ENCODE peak calls at places on chromosomes 1 and 21, in eight cellular contexts. One of them, this sample, is unnamed.

GRCh38 chr1:34829250-34829649 is 30.3 kb downstream of the SMIM12 start:
- DNase-seq in CD8-positive, alpha-beta T cell: no peak
- DNase-seq in spleen: no peak
- DNase-seq in A673: no peak
- DNase-seq in sigmoid colon: no peak
- DNase-seq in neural progenitor cell: no peak
- DNase-seq in tibial artery: peak
- DNase-seq in adrenal gland: no peak
- DNase-seq in this sample: no peak

GRCh38 chr1:234533975-234534876 is 55.2 kb upstream of the TARBP1 start:
- DNase-seq in CD8-positive, alpha-beta T cell: no peak
- DNase-seq in spleen: peak
- DNase-seq in A673: peak
- DNase-seq in sigmoid colon: peak
- DNase-seq in neural progenitor cell: no peak
- DNase-seq in tibial artery: peak
- DNase-seq in adrenal gland: peak
- DNase-seq in this sample: peak

GRCh38 chr1:41322101-41322661 is 39.1 kb upstream of the FOXO6 start:
- DNase-seq in CD8-positive, alpha-beta T cell: peak
- DNase-seq in spleen: no peak
- DNase-seq in A673: no peak
- DNase-seq in sigmoid colon: no peak
- DNase-seq in neural progenitor cell: no peak
- DNase-seq in tibial artery: no peak
- DNase-seq in adrenal gland: no peak
- DNase-seq in this sample: no peak

GRCh38 chr1:48492392-48492791 is 20.4 kb upstream of the SPATA6 start:
- DNase-seq in CD8-positive, alpha-beta T cell: no peak
- DNase-seq in spleen: no peak
- DNase-seq in A673: no peak
- DNase-seq in sigmoid colon: no peak
- DNase-seq in neural progenitor cell: no peak
- DNase-seq in tibial artery: no peak
- DNase-seq in adrenal gland: peak
- DNase-seq in this sample: no peak

GRCh38 chr1:208298593-208299233 is 54.5 kb upstream of the PLXNA2 start:
- DNase-seq in CD8-positive, alpha-beta T cell: no peak
- DNase-seq in spleen: no peak
- DNase-seq in A673: no peak
- DNase-seq in sigmoid colon: no peak
- DNase-seq in neural progenitor cell: no peak
- DNase-seq in tibial artery: peak
- DNase-seq in adrenal gland: no peak
- DNase-seq in this sample: no peak

GRCh38 chr1:59433440-59433813 is 136.5 kb downstream of the FGGY start:
- DNase-seq in CD8-positive, alpha-beta T cell: no peak
- DNase-seq in spleen: no peak
- DNase-seq in A673: no peak
- DNase-seq in sigmoid colon: no peak
- DNase-seq in neural progenitor cell: no peak
- DNase-seq in tibial artery: peak
- DNase-seq in adrenal gland: no peak
- DNase-seq in this sample: no peak

GRCh38 chr1:71193153-71193552 is 112.3 kb upstream of the ZRANB2 start:
- DNase-seq in CD8-positive, alpha-beta T cell: no peak
- DNase-seq in spleen: no peak
- DNase-seq in A673: no peak
- DNase-seq in sigmoid colon: no peak
- DNase-seq in neural progenitor cell: no peak
- DNase-seq in tibial artery: no peak
- DNase-seq in adrenal gland: no peak
- DNase-seq in this sample: no peak

GRCh38 chr21:35563885-35564451 is 496.4 kb downstream of the SETD4 start:
- DNase-seq in CD8-positive, alpha-beta T cell: no peak
- DNase-seq in spleen: no peak
- DNase-seq in A673: peak
- DNase-seq in sigmoid colon: peak
- DNase-seq in neural progenitor cell: no peak
- DNase-seq in tibial artery: peak
- DNase-seq in adrenal gland: peak
- DNase-seq in this sample: peak

GRCh38 chr21:29175408-29176147 is 45.1 kb downstream of the MAP3K7CL start:
- DNase-seq in CD8-positive, alpha-beta T cell: no peak
- DNase-seq in spleen: no peak
- DNase-seq in A673: no peak
- DNase-seq in sigmoid colon: no peak
- DNase-seq in neural progenitor cell: no peak
- DNase-seq in tibial artery: no peak
- DNase-seq in adrenal gland: no peak
- DNase-seq in this sample: no peak

GRCh38 chr21:46325073-46325912 is 1.3 kb downstream of the PCNT start:
- DNase-seq in CD8-positive, alpha-beta T cell: peak
- DNase-seq in spleen: peak
- DNase-seq in A673: peak
- DNase-seq in sigmoid colon: peak
- DNase-seq in neural progenitor cell: peak
- DNase-seq in tibial artery: peak
- DNase-seq in adrenal gland: peak
- DNase-seq in this sample: peak

GRCh38 chr1:53135735-53136114 is 6.7 kb downstream of the SLC1A7 start:
- DNase-seq in CD8-positive, alpha-beta T cell: no peak
- DNase-seq in spleen: peak
- DNase-seq in A673: no peak
- DNase-seq in sigmoid colon: no peak
- DNase-seq in neural progenitor cell: no peak
- DNase-seq in tibial artery: no peak
- DNase-seq in adrenal gland: no peak
- DNase-seq in this sample: no peak

GRCh38 chr1:172121071-172121717 is 279.9 kb downstream of the DNM3 start:
- DNase-seq in CD8-positive, alpha-beta T cell: no peak
- DNase-seq in spleen: no peak
- DNase-seq in A673: no peak
- DNase-seq in sigmoid colon: no peak
- DNase-seq in neural progenitor cell: no peak
- DNase-seq in tibial artery: no peak
- DNase-seq in adrenal gland: no peak
- DNase-seq in this sample: no peak

GRCh38 chr1:14732726-14733052 is 134.2 kb downstream of the KAZN start:
- DNase-seq in CD8-positive, alpha-beta T cell: no peak
- DNase-seq in spleen: no peak
- DNase-seq in A673: no peak
- DNase-seq in sigmoid colon: no peak
- DNase-seq in neural progenitor cell: no peak
- DNase-seq in tibial artery: no peak
- DNase-seq in adrenal gland: no peak
- DNase-seq in this sample: no peak

DNA sequence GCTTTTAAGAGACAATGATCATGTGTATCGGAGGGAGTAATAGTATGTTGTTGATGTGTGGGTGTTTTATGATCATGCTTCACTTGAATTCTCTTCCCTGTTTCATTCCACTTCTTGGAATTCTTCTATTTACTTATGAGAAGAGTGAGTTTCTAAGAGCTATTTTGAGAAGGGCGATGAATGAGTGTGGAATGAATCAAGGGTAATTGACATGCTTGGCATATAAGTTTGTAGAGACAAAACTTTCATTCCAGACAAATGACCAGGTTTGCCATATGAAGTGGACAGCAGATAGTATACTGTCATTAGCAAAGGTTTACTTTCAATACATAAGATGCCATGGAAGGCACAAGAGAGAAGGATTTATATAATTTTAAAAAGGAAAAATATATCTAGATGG is 42.3 kb upstream of the PDC start:
- DNase-seq in CD8-positive, alpha-beta T cell: no peak
- DNase-seq in spleen: no peak
- DNase-seq in A673: no peak
- DNase-seq in sigmoid colon: no peak
- DNase-seq in neural progenitor cell: no peak
- DNase-seq in tibial artery: no peak
- DNase-seq in adrenal gland: no peak
- DNase-seq in this sample: no peak
- H3K27ac ChIP-seq in CD8-positive, alpha-beta T cell: no peak
- H3K27ac ChIP-seq in spleen: no peak
- H3K27ac ChIP-seq in A673: no peak
- H3K27ac ChIP-seq in sigmoid colon: no peak
- H3K27ac ChIP-seq in neural progenitor cell: no peak
- H3K27ac ChIP-seq in tibial artery: no peak
- H3K27ac ChIP-seq in adrenal gland: no peak
- H3K27ac ChIP-seq in this sample: no peak

DNA sequence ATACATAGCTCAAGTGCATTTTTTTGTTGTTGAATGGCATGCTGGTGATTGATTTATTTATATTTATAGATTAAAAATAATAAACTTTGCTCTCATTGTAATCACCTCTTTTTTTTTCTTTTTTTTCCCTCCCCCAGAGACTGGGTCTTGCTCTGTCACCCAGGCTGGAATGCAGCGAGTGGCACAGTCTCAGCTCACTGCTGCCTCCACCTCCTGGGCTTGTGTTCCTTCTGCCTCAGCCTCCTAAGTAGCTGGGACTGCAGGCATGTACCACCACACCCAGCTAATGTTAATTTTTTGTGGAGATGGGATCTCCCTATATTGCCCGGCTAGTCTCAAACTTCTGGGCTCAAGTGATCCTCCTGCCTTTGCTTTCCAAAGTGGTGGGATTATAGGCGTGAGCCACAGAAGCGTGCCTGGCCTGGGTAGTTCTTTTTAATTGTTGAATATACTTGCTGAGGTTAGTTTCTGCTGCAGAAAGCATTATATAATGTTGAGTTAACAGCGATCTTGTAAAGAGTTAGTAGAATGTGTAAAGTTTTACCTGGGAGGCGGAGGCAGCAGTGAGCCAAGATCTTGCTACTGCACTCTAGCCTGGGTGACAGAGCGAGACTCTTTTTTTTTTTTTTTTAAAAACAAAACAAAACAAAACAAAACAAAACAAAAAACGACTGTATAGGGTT is 82.6 kb downstream of the CAMTA1 start:
- DNase-seq in CD8-positive, alpha-beta T cell: no peak
- DNase-seq in spleen: no peak
- DNase-seq in A673: no peak
- DNase-seq in sigmoid colon: no peak
- DNase-seq in neural progenitor cell: peak
- DNase-seq in tibial artery: no peak
- DNase-seq in adrenal gland: no peak
- DNase-seq in this sample: no peak
- TF ChIP-seq CTCF in CD8-positive, alpha-beta T cell: no peak
- TF ChIP-seq CTCF in spleen: no peak
- TF ChIP-seq CTCF in A673: no peak
- TF ChIP-seq CTCF in sigmoid colon: no peak
- TF ChIP-seq CTCF in neural progenitor cell: no peak
- TF ChIP-seq CTCF in tibial artery: no peak
- TF ChIP-seq CTCF in adrenal gland: no peak
- TF ChIP-seq CTCF in this sample: no peak

GRCh38 chr1:90211101-90211500 is 216.2 kb downstream of the ZNF326 start:
- DNase-seq in CD8-positive, alpha-beta T cell: no peak
- DNase-seq in spleen: no peak
- DNase-seq in A673: no peak
- DNase-seq in sigmoid colon: no peak
- DNase-seq in neural progenitor cell: no peak
- DNase-seq in tibial artery: no peak
- DNase-seq in adrenal gland: no peak
- DNase-seq in this sample: no peak

GRCh38 chr1:90204780-90205179 is 209.9 kb downstream of the ZNF326 start:
- DNase-seq in CD8-positive, alpha-beta T cell: no peak
- DNase-seq in spleen: no peak
- DNase-seq in A673: no peak
- DNase-seq in sigmoid colon: no peak
- DNase-seq in neural progenitor cell: no peak
- DNase-seq in tibial artery: no peak
- DNase-seq in adrenal gland: no peak
- DNase-seq in this sample: no peak

GRCh38 chr1:90204036-90204594 is 209.2 kb downstream of the ZNF326 start:
- DNase-seq in CD8-positive, alpha-beta T cell: no peak
- DNase-seq in spleen: no peak
- DNase-seq in A673: no peak
- DNase-seq in sigmoid colon: no peak
- DNase-seq in neural progenitor cell: no peak
- DNase-seq in tibial artery: no peak
- DNase-seq in adrenal gland: no peak
- DNase-seq in this sample: no peak

DNA sequence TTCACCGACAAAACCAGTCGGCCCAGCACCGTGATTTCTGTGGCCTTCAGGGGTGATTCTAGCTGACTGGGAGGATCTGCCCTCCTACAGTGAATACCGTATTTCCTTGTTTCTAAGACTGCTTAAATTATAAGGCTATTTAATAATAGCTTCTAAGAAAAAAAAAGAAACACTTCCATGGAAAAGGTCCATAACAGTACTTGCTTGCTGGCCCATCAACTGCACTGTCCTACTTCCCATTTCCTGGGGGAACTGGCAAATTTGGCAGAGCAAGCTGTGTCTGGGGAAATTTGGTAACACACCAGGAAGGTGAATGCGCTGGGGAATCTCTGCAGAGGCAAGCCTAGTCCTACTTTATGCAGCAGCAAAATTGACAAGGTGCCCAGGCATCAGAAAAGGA is 214.0 kb downstream of the ZNF326 start:
- DNase-seq in CD8-positive, alpha-beta T cell: no peak
- DNase-seq in spleen: no peak
- DNase-seq in A673: no peak
- DNase-seq in sigmoid colon: no peak
- DNase-seq in neural progenitor cell: no peak
- DNase-seq in tibial artery: no peak
- DNase-seq in adrenal gland: no peak
- DNase-seq in this sample: no peak
- H3K27ac ChIP-seq in CD8-positive, alpha-beta T cell: no peak
- H3K27ac ChIP-seq in spleen: no peak
- H3K27ac ChIP-seq in A673: no peak
- H3K27ac ChIP-seq in sigmoid colon: no peak
- H3K27ac ChIP-seq in neural progenitor cell: no peak
- H3K27ac ChIP-seq in tibial artery: no peak
- H3K27ac ChIP-seq in adrenal gland: no peak
- H3K27ac ChIP-seq in this sample: no peak

GRCh38 chr1:25037174-25038074 is 107.3 kb upstream of the RUNX3 start:
- DNase-seq in CD8-positive, alpha-beta T cell: peak
- DNase-seq in spleen: peak
- DNase-seq in A673: peak
- DNase-seq in sigmoid colon: no peak
- DNase-seq in neural progenitor cell: peak
- DNase-seq in tibial artery: no peak
- DNase-seq in adrenal gland: peak
- DNase-seq in this sample: peak

GRCh38 chr1:25041869-25042268 is 111.8 kb upstream of the RUNX3 start:
- DNase-seq in CD8-positive, alpha-beta T cell: no peak
- DNase-seq in spleen: no peak
- DNase-seq in A673: no peak
- DNase-seq in sigmoid colon: no peak
- DNase-seq in neural progenitor cell: no peak
- DNase-seq in tibial artery: no peak
- DNase-seq in adrenal gland: no peak
- DNase-seq in this sample: no peak

GRCh38 chr1:25040122-25040685 is 110.1 kb upstream of the RUNX3 start:
- DNase-seq in CD8-positive, alpha-beta T cell: no peak
- DNase-seq in spleen: no peak
- DNase-seq in A673: no peak
- DNase-seq in sigmoid colon: no peak
- DNase-seq in neural progenitor cell: no peak
- DNase-seq in tibial artery: no peak
- DNase-seq in adrenal gland: no peak
- DNase-seq in this sample: peak

GRCh38 chr1:25038699-25039098 is 108.6 kb upstream of the RUNX3 start:
- DNase-seq in CD8-positive, alpha-beta T cell: no peak
- DNase-seq in spleen: no peak
- DNase-seq in A673: no peak
- DNase-seq in sigmoid colon: no peak
- DNase-seq in neural progenitor cell: no peak
- DNase-seq in tibial artery: no peak
- DNase-seq in adrenal gland: no peak
- DNase-seq in this sample: no peak

GRCh38 chr1:25039229-25039628 is 109.2 kb upstream of the RUNX3 start:
- DNase-seq in CD8-positive, alpha-beta T cell: no peak
- DNase-seq in spleen: no peak
- DNase-seq in A673: no peak
- DNase-seq in sigmoid colon: no peak
- DNase-seq in neural progenitor cell: no peak
- DNase-seq in tibial artery: no peak
- DNase-seq in adrenal gland: no peak
- DNase-seq in this sample: peak
- TF ChIP-seq CTCF in CD8-positive, alpha-beta T cell: no peak
- TF ChIP-seq CTCF in spleen: no peak
- TF ChIP-seq CTCF in A673: no peak
- TF ChIP-seq CTCF in sigmoid colon: no peak
- TF ChIP-seq CTCF in neural progenitor cell: peak
- TF ChIP-seq CTCF in tibial artery: no peak
- TF ChIP-seq CTCF in adrenal gland: no peak
- TF ChIP-seq CTCF in this sample: no peak